ENCODE peak calls at places on chromosomes 4 and X, in eight cellular contexts. One of them, this sample, is unnamed.

GRCh38 chr4:139297001-139297410 is 4.3 kb upstream of the NAA15 start:
- DNase-seq in kidney: no peak
- DNase-seq in activated B cell treated with CpG ODN at 0.5 μM for 24 hours: no peak
- DNase-seq in esophagus muscularis mucosa: no peak
- DNase-seq in Peyer's patch: no peak
- DNase-seq in DND-41: no peak
- DNase-seq in neural crest cell: no peak
- DNase-seq in CD4-positive, alpha-beta T cell: no peak
- DNase-seq in this sample: no peak

GRCh38 chr4:81915430-81915829 is 443.7 kb upstream of the RASGEF1B start:
- DNase-seq in activated B cell treated with CpG ODN at 0.5 μM for 24 hours: no peak
- DNase-seq in kidney: no peak
- DNase-seq in Peyer's patch: no peak
- DNase-seq in DND-41: no peak
- DNase-seq in esophagus muscularis mucosa: no peak
- DNase-seq in CD4-positive, alpha-beta T cell: no peak
- DNase-seq in neural crest cell: no peak
- DNase-seq in this sample: no peak

GRCh38 chrX:18938710-18939109 is 45.2 kb downstream of the PHKA2 start:
- DNase-seq in activated B cell treated with CpG ODN at 0.5 μM for 24 hours: no peak
- DNase-seq in kidney: no peak
- DNase-seq in esophagus muscularis mucosa: no peak
- DNase-seq in CD4-positive, alpha-beta T cell: no peak
- DNase-seq in neural crest cell: no peak
- DNase-seq in Peyer's patch: no peak
- DNase-seq in DND-41: no peak
- DNase-seq in this sample: no peak

GRCh38 chr4:148964456-148964855 is 522.2 kb upstream of the NR3C2 start:
- DNase-seq in CD4-positive, alpha-beta T cell: no peak
- DNase-seq in esophagus muscularis mucosa: no peak
- DNase-seq in kidney: no peak
- DNase-seq in neural crest cell: no peak
- DNase-seq in activated B cell treated with CpG ODN at 0.5 μM for 24 hours: no peak
- DNase-seq in Peyer's patch: no peak
- DNase-seq in DND-41: no peak
- DNase-seq in this sample: no peak

GRCh38 chrX:49860867-49861535 is 18.3 kb upstream of the USP27X start:
- DNase-seq in kidney: no peak
- DNase-seq in DND-41: no peak
- DNase-seq in Peyer's patch: no peak
- DNase-seq in neural crest cell: no peak
- DNase-seq in esophagus muscularis mucosa: no peak
- DNase-seq in activated B cell treated with CpG ODN at 0.5 μM for 24 hours: no peak
- DNase-seq in CD4-positive, alpha-beta T cell: no peak
- DNase-seq in this sample: no peak

GRCh38 chrX:133913658-133914388 is 71.6 kb downstream of the GPC3 start:
- DNase-seq in kidney: no peak
- DNase-seq in DND-41: no peak
- DNase-seq in esophagus muscularis mucosa: no peak
- DNase-seq in activated B cell treated with CpG ODN at 0.5 μM for 24 hours: no peak
- DNase-seq in Peyer's patch: no peak
- DNase-seq in CD4-positive, alpha-beta T cell: no peak
- DNase-seq in neural crest cell: no peak
- DNase-seq in this sample: no peak

GRCh38 chrX:19814240-19814639 is 73.2 kb downstream of the SH3KBP1 start:
- DNase-seq in DND-41: peak; percentile 24
- DNase-seq in esophagus muscularis mucosa: no peak
- DNase-seq in CD4-positive, alpha-beta T cell: no peak
- DNase-seq in neural crest cell: no peak
- DNase-seq in Peyer's patch: no peak
- DNase-seq in activated B cell treated with CpG ODN at 0.5 μM for 24 hours: no peak
- DNase-seq in kidney: no peak
- DNase-seq in this sample: no peak

GRCh38 chr4:106245176-106245575 is 70.8 kb downstream of the TBCK start:
- DNase-seq in esophagus muscularis mucosa: no peak
- DNase-seq in CD4-positive, alpha-beta T cell: no peak
- DNase-seq in activated B cell treated with CpG ODN at 0.5 μM for 24 hours: no peak
- DNase-seq in Peyer's patch: no peak
- DNase-seq in neural crest cell: no peak
- DNase-seq in kidney: no peak
- DNase-seq in DND-41: no peak
- DNase-seq in this sample: no peak

DNA sequence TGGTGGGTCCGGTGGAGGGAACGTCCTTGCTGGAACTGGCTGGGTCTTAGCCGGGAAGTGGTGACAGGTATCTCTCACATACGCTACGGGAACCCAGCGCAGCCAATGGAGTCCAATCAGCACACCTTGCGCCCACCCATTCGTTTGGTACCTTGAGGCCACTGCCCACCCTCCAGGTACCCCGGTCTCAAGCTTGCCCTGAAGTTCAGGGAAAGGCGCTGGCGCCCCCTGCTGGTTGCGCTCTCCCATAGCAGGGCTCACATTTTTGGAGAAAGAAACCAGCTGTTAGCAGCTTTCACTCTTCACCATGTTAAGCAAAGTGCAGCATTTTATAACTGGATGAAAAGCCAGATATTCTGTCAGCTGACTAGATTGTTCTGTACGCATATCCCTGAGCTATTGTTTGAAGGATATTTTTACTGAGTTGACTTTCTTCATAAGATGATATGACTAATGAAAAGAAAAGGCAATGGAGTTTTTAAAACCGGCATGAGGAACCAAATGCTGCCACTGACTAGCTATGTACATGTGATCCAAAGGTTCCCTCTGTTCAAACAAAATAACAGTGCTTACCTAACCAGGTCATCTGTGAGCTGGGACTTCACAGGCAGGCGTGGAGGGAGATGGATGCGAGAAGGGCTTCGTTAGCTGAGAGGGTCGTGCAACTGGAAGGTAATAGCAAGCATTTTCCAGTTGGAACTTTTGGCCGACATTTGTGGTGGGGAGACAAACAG is 43.7 kb downstream of the OTOP1 start:
- DNase-seq in neural crest cell: peak; percentile 57
- DNase-seq in CD4-positive, alpha-beta T cell: no peak
- DNase-seq in activated B cell treated with CpG ODN at 0.5 μM for 24 hours: no peak
- DNase-seq in kidney: no peak
- DNase-seq in Peyer's patch: no peak
- DNase-seq in esophagus muscularis mucosa: no peak
- DNase-seq in DND-41: peak; percentile 41
- DNase-seq in this sample: peak; percentile 49
- TF ChIP-seq CTCF in neural crest cell: peak; percentile 85
- TF ChIP-seq CTCF in CD4-positive, alpha-beta T cell: no peak
- TF ChIP-seq CTCF in activated B cell treated with CpG ODN at 0.5 μM for 24 hours: no peak
- TF ChIP-seq CTCF in kidney: peak; percentile 49
- TF ChIP-seq CTCF in Peyer's patch: no peak
- TF ChIP-seq CTCF in esophagus muscularis mucosa: peak; percentile 19
- TF ChIP-seq CTCF in DND-41: peak; percentile 83
- TF ChIP-seq CTCF in this sample: peak; percentile 89

GRCh38 chr4:67922697-67923096 is 38.9 kb upstream of the TMPRSS11D start:
- DNase-seq in CD4-positive, alpha-beta T cell: no peak
- DNase-seq in kidney: no peak
- DNase-seq in DND-41: no peak
- DNase-seq in neural crest cell: no peak
- DNase-seq in activated B cell treated with CpG ODN at 0.5 μM for 24 hours: no peak
- DNase-seq in Peyer's patch: no peak
- DNase-seq in esophagus muscularis mucosa: no peak
- DNase-seq in this sample: no peak

GRCh38 chr4:67915400-67915966 is 31.7 kb upstream of the TMPRSS11D start:
- DNase-seq in esophagus muscularis mucosa: no peak
- DNase-seq in neural crest cell: no peak
- DNase-seq in kidney: no peak
- DNase-seq in activated B cell treated with CpG ODN at 0.5 μM for 24 hours: no peak
- DNase-seq in DND-41: peak; percentile 67
- DNase-seq in CD4-positive, alpha-beta T cell: no peak
- DNase-seq in Peyer's patch: no peak
- DNase-seq in this sample: no peak

DNA sequence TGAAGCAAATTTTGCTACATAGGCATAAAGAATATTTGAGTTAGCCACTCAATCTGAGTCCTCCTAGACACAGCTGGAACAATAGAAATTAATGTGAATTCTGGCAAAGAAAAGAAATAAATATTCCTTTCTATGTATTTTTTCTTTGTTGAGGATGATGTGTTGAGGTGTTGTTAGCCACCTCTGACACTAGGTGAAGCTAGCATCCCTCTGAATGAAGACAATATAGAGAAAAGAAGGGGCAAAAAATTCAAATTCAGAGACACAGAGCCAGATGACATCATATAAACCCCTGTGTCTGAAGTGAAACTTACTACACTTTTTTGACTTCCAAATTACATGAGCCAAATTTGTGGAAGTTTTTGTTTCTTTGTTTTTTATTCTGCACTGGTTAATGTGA is 34.6 kb upstream of the TMPRSS11D start:
- DNase-seq in esophagus muscularis mucosa: no peak
- DNase-seq in Peyer's patch: no peak
- DNase-seq in DND-41: no peak
- DNase-seq in neural crest cell: no peak
- DNase-seq in activated B cell treated with CpG ODN at 0.5 μM for 24 hours: no peak
- DNase-seq in CD4-positive, alpha-beta T cell: no peak
- DNase-seq in kidney: no peak
- DNase-seq in this sample: no peak
- TF ChIP-seq CTCF in esophagus muscularis mucosa: no peak
- TF ChIP-seq CTCF in Peyer's patch: no peak
- TF ChIP-seq CTCF in DND-41: peak; percentile 61
- TF ChIP-seq CTCF in neural crest cell: peak; percentile 60
- TF ChIP-seq CTCF in activated B cell treated with CpG ODN at 0.5 μM for 24 hours: no peak
- TF ChIP-seq CTCF in CD4-positive, alpha-beta T cell: no peak
- TF ChIP-seq CTCF in kidney: no peak
- TF ChIP-seq CTCF in this sample: no peak

DNA sequence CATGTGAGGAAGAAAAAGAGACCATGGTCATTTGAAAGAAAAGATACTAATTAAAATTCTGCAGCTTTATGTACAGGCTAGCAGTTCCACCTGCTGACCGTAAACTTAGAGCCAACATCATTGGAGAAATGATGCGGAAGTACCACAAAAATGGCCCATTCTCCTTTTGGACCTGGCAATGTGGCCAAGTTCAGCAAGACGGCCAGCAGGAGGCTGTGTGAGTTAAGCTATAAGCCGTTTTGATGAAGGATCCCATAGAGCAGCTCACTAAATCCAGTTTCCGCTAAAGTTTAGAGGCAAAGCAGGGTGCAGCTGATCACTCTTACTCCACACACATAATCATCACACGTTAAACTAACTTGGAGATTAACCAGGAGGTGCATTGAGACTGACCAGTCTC is 133.8 kb downstream of the LDB2 start:
- DNase-seq in activated B cell treated with CpG ODN at 0.5 μM for 24 hours: no peak
- DNase-seq in esophagus muscularis mucosa: no peak
- DNase-seq in Peyer's patch: no peak
- DNase-seq in DND-41: no peak
- DNase-seq in CD4-positive, alpha-beta T cell: no peak
- DNase-seq in neural crest cell: no peak
- DNase-seq in kidney: no peak
- DNase-seq in this sample: no peak
- TF ChIP-seq CTCF in activated B cell treated with CpG ODN at 0.5 μM for 24 hours: no peak
- TF ChIP-seq CTCF in esophagus muscularis mucosa: no peak
- TF ChIP-seq CTCF in Peyer's patch: no peak
- TF ChIP-seq CTCF in DND-41: peak; percentile 24
- TF ChIP-seq CTCF in CD4-positive, alpha-beta T cell: no peak
- TF ChIP-seq CTCF in neural crest cell: peak; percentile 45
- TF ChIP-seq CTCF in kidney: peak; percentile 26
- TF ChIP-seq CTCF in this sample: no peak

GRCh38 chr4:19883841-19884240 is 367.9 kb upstream of the SLIT2 start:
- DNase-seq in activated B cell treated with CpG ODN at 0.5 μM for 24 hours: no peak
- DNase-seq in CD4-positive, alpha-beta T cell: no peak
- DNase-seq in Peyer's patch: no peak
- DNase-seq in neural crest cell: no peak
- DNase-seq in kidney: no peak
- DNase-seq in DND-41: no peak
- DNase-seq in esophagus muscularis mucosa: no peak
- DNase-seq in this sample: no peak

GRCh38 chr4:19888587-19888986 is 363.1 kb upstream of the SLIT2 start:
- DNase-seq in neural crest cell: no peak
- DNase-seq in CD4-positive, alpha-beta T cell: no peak
- DNase-seq in esophagus muscularis mucosa: no peak
- DNase-seq in Peyer's patch: no peak
- DNase-seq in kidney: no peak
- DNase-seq in activated B cell treated with CpG ODN at 0.5 μM for 24 hours: no peak
- DNase-seq in DND-41: no peak
- DNase-seq in this sample: no peak
- TF ChIP-seq CTCF in neural crest cell: no peak
- TF ChIP-seq CTCF in CD4-positive, alpha-beta T cell: no peak
- TF ChIP-seq CTCF in esophagus muscularis mucosa: no peak
- TF ChIP-seq CTCF in Peyer's patch: no peak
- TF ChIP-seq CTCF in kidney: no peak
- TF ChIP-seq CTCF in activated B cell treated with CpG ODN at 0.5 μM for 24 hours: no peak
- TF ChIP-seq CTCF in DND-41: no peak
- TF ChIP-seq CTCF in this sample: no peak

GRCh38 chr4:164937576-164938270 is 39.7 kb downstream of the TRIM61 start:
- DNase-seq in activated B cell treated with CpG ODN at 0.5 μM for 24 hours: no peak
- DNase-seq in esophagus muscularis mucosa: no peak
- DNase-seq in kidney: no peak
- DNase-seq in Peyer's patch: no peak
- DNase-seq in neural crest cell: no peak
- DNase-seq in DND-41: no peak
- DNase-seq in CD4-positive, alpha-beta T cell: no peak
- DNase-seq in this sample: peak; percentile 7
- TF ChIP-seq CTCF in activated B cell treated with CpG ODN at 0.5 μM for 24 hours: no peak
- TF ChIP-seq CTCF in esophagus muscularis mucosa: no peak
- TF ChIP-seq CTCF in kidney: no peak
- TF ChIP-seq CTCF in Peyer's patch: no peak
- TF ChIP-seq CTCF in neural crest cell: peak; percentile 26
- TF ChIP-seq CTCF in DND-41: no peak
- TF ChIP-seq CTCF in CD4-positive, alpha-beta T cell: no peak
- TF ChIP-seq CTCF in this sample: no peak

DNA sequence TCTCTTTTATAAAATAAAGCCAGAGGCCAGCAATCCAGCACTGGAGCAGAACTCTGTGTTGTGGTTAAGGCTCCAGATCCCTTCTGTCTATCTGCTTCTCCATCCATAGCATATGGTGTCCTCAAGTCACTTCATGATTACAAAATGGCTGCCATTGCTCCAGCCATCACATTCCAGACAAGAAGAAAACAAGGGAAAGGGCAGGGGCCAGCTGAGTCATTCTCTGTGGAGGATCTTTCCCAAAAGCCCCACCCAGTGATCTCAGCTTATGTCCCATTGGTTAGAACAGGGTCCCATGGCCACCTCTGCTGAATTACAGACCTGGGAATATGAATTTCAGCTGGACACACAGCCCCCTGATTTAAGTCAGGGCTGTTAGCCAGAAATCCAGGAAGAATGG is 34.1 kb upstream of the MAN2B2 start:
- DNase-seq in DND-41: no peak
- DNase-seq in Peyer's patch: no peak
- DNase-seq in CD4-positive, alpha-beta T cell: no peak
- DNase-seq in esophagus muscularis mucosa: no peak
- DNase-seq in neural crest cell: no peak
- DNase-seq in kidney: no peak
- DNase-seq in activated B cell treated with CpG ODN at 0.5 μM for 24 hours: no peak
- DNase-seq in this sample: no peak
- TF ChIP-seq CTCF in DND-41: no peak
- TF ChIP-seq CTCF in Peyer's patch: no peak
- TF ChIP-seq CTCF in CD4-positive, alpha-beta T cell: no peak
- TF ChIP-seq CTCF in esophagus muscularis mucosa: no peak
- TF ChIP-seq CTCF in neural crest cell: no peak
- TF ChIP-seq CTCF in kidney: no peak
- TF ChIP-seq CTCF in activated B cell treated with CpG ODN at 0.5 μM for 24 hours: no peak
- TF ChIP-seq CTCF in this sample: no peak

GRCh38 chr4:48752726-48753125 is 27.4 kb downstream of the FRYL start:
- DNase-seq in esophagus muscularis mucosa: no peak
- DNase-seq in kidney: no peak
- DNase-seq in neural crest cell: no peak
- DNase-seq in activated B cell treated with CpG ODN at 0.5 μM for 24 hours: no peak
- DNase-seq in Peyer's patch: no peak
- DNase-seq in CD4-positive, alpha-beta T cell: no peak
- DNase-seq in DND-41: no peak
- DNase-seq in this sample: no peak
- TF ChIP-seq CTCF in esophagus muscularis mucosa: no peak
- TF ChIP-seq CTCF in kidney: no peak
- TF ChIP-seq CTCF in neural crest cell: no peak
- TF ChIP-seq CTCF in activated B cell treated with CpG ODN at 0.5 μM for 24 hours: no peak
- TF ChIP-seq CTCF in Peyer's patch: no peak
- TF ChIP-seq CTCF in CD4-positive, alpha-beta T cell: no peak
- TF ChIP-seq CTCF in DND-41: no peak
- TF ChIP-seq CTCF in this sample: no peak